ENCODE peak calls at places on chromosomes 4 and X, in four cellular contexts. Y is left lung, N is foreskin keratinocyte, I is A549. U is an unnamed sample.

GRCh38 chrX:110944323-110944761 is 148.7 kb upstream of the CHRDL1 start:
- DNase-seq in N (no peak), Y (no peak), I (no peak), U (no peak)

GRCh38 chr4:15659768-15660394 is 4.7 kb upstream of the FBXL5 start:
- DNase-seq in I (no peak), N (peak; percentile 56), Y (no peak), U (no peak)

GRCh38 chrX:115892787-115893671 is 277.5 kb upstream of the AGTR2 start:
- DNase-seq in N (no peak), Y (peak; percentile 44), I (no peak), U (peak; percentile 15)

GRCh38 chr4:184011810-184012209 is 106.7 kb downstream of the STOX2 start:
- DNase-seq in I (no peak), N (no peak), Y (no peak), U (no peak)

GRCh38 chr4:111813565-111814140 is 331.6 kb upstream of the FAM241A start:
- DNase-seq in I (no peak), N (no peak), Y (no peak), U (no peak)

GRCh38 chr4:108425988-108426387 is 194.4 kb upstream of the RPL34 start:
- DNase-seq in I (no peak), Y (no peak), N (peak; percentile 56), U (no peak)

GRCh38 chr4:163598489-163598888 is 104.0 kb downstream of the TMA16 start:
- DNase-seq in I (no peak), Y (no peak), N (no peak), U (no peak)

GRCh38 chrX:151513472-151513871 is 50.0 kb upstream of the PASD1 start:
- DNase-seq in I (no peak), Y (no peak), N (no peak), U (no peak)

GRCh38 chrX:10484683-10485247 is 135.6 kb downstream of the MID1 start:
- DNase-seq in Y (no peak), I (no peak), N (peak; percentile 88), U (no peak)

GRCh38 chr4:97104006-97104405 is 1039.3 kb downstream of the STPG2 start:
- DNase-seq in Y (no peak), N (peak; percentile 82), I (no peak), U (no peak)

GRCh38 chrX:154738013-154738738 is 12.7 kb downstream of the GAB3 start:
- DNase-seq in N (peak; percentile 43), I (no peak), Y (no peak), U (peak; percentile 84)

GRCh38 chr4:70670332-70671014 is 4.2 kb upstream of the JCHAIN start:
- DNase-seq in Y (no peak), I (no peak), N (peak; percentile 36), U (no peak)

GRCh38 chr4:7190278-7190594 is 2.1 kb upstream of the SORCS2 start:
- DNase-seq in N (no peak), I (no peak), Y (no peak), U (no peak)

GRCh38 chrX:24547961-24548360 is 82.9 kb downstream of the PDK3 start:
- DNase-seq in N (no peak), Y (no peak), I (no peak), U (no peak)

GRCh38 chr4:22515145-22515887 is 550 bp downstream of the ADGRA3 start:
- DNase-seq in Y (peak; percentile 63), N (peak; percentile 73), I (peak; percentile 74), U (peak; percentile 83)

GRCh38 chr4:183478926-183479325 is 25.9 kb upstream of the ING2 start:
- DNase-seq in N (no peak), I (no peak), Y (no peak), U (no peak)

GRCh38 chr4:141140271-141141205 is 7.3 kb upstream of the RNF150 start:
- DNase-seq in Y (no peak), N (no peak), I (no peak), U (no peak)

GRCh38 chr4:144310535-144310934 is 170.0 kb upstream of the GYPA start:
- DNase-seq in Y (no peak), N (no peak), I (no peak), U (no peak)

GRCh38 chrX:42085836-42086235 is 162.5 kb upstream of the CASK start:
- DNase-seq in Y (no peak), I (no peak), N (peak; percentile 23), U (no peak)

GRCh38 chr4:80220711-80221110 is 23.4 kb downstream of the PRDM8 start:
- DNase-seq in I (no peak), Y (no peak), N (no peak), U (no peak)

GRCh38 chr4:80225628-80226027 is 28.3 kb downstream of the PRDM8 start:
- DNase-seq in Y (no peak), I (no peak), N (peak; percentile 75), U (no peak)

GRCh38 chr4:80216100-80216761 is 18.9 kb downstream of the PRDM8 start:
- DNase-seq in I (no peak), N (no peak), Y (no peak), U (no peak)

GRCh38 chr4:80219301-80220025 is 22.2 kb downstream of the PRDM8 start:
- DNase-seq in N (no peak), Y (no peak), I (no peak), U (peak; percentile 69)

GRCh38 chr4:80221161-80221560 is 23.9 kb downstream of the PRDM8 start:
- DNase-seq in Y (no peak), N (no peak), I (no peak), U (peak; percentile 57)
- TF ChIP-seq CTCF in Y (no peak), N (peak; percentile 74), I (peak; percentile 46), U (peak; percentile 45)

DNA sequence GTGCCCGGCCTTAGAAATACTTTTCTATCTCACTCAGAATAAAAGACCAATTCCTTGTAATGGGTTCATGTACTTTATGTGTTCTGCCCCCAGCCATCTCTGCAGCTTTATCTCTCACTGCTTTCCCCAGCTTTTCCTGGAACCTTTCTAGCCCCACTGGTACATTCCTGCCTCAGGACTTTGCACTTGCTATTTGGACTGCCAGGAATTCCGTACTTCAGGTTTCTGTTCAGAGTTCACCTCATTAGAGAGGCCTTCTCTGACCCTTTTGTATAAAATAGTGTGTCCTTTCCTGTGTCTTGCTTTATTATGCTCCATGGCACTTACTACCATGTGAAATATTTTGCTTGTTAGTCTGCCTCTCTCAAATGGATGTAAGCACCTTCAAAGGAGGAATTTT is 112.5 kb downstream of the PDLIM5 start:
- DNase-seq in Y (no peak), N (no peak), I (no peak), U (no peak)
- H3K4me1 ChIP-seq in Y (peaks cover 13% of the 10 kb centered on the region), N (peaks cover 14% of the 10 kb centered on the region), I (peaks cover 38% of the 10 kb centered on the region), U (peaks cover 28% of the 10 kb centered on the region)

DNA sequence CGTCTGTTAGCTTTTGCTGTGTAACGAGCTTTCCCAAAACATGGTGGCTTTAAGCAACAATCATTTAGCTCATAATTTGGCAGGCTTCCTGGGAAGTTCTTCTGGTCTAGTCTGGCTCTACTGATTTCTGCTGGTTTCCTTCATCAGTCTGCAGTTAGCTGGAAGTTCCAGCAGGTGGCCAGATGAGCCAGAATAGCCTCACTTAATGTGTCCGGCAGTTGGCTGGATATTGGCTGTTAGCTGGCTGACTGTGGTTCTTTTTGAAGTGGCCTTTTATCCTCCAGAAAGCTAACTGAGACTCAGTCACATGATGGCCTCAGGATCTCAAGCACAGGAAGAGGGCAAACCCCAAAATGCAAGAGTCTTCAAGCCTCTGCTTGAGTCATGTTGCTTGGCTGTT is 34.9 kb downstream of the FTHL17 start:
- DNase-seq in Y (peak; percentile 46), I (peak; percentile 10), N (peak; percentile 32), U (peak; percentile 64)
- TF ChIP-seq CTCF in Y (peak; percentile 54), I (peak; percentile 24), N (peak; percentile 58), U (peak; percentile 61)

GRCh38 chr4:152528060-152528459 is 7.8 kb downstream of the FBXW7 start:
- DNase-seq in N (no peak), I (no peak), Y (no peak), U (no peak)
- H3K4me1 ChIP-seq in N (peaks cover 19% of the 10 kb centered on the region), I (peaks cover 7% of the 10 kb centered on the region), Y (peaks cover 25% of the 10 kb centered on the region), U (peaks cover 55% of the 10 kb centered on the region)

GRCh38 chrX:4238916-4239315 is 525.5 kb upstream of the PRKX start:
- DNase-seq in I (no peak), N (no peak), Y (no peak), U (no peak)

GRCh38 chrX:4240541-4241194 is 527.2 kb upstream of the PRKX start:
- DNase-seq in I (no peak), N (no peak), Y (no peak), U (no peak)

GRCh38 chrX:4249401-4249800 is 536.0 kb upstream of the PRKX start:
- DNase-seq in Y (no peak), N (no peak), I (no peak), U (no peak)

GRCh38 chrX:4239650-4240540 is 526.4 kb upstream of the PRKX start:
- DNase-seq in Y (no peak), N (no peak), I (no peak), U (no peak)

DNA sequence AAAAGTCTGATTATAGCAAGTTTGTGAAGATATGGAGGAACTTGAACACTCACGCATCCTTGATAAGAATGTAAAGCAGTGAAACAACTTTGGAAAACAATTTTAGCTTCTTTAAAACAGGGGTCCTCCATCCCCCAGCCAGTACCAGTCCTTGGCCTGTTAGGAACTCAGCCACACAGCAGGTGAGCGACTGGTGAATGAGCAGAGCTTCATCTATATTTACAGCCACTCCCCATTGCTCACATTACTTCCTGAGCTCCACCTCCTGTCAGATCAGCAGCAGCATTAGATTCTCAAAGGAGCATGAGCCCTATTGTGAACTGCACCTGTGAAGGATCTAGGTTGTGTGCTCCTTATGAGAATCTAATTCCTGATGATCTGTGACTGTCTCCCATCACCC is 530.3 kb upstream of the PRKX start:
- DNase-seq in N (no peak), I (no peak), Y (no peak), U (no peak)
- TF ChIP-seq CTCF in N (no peak), I (no peak), Y (no peak), U (no peak)

GRCh38 chr4:54076673-54077072 is 12.3 kb upstream of the CHIC2 start:
- DNase-seq in Y (no peak), I (no peak), N (peak; percentile 48), U (no peak)
- H3K4me1 ChIP-seq in Y (no peaks in the 10 kb centered on the region), I (peaks cover 22% of the 10 kb centered on the region), N (peaks cover 29% of the 10 kb centered on the region), U (no peaks in the 10 kb centered on the region)

DNA sequence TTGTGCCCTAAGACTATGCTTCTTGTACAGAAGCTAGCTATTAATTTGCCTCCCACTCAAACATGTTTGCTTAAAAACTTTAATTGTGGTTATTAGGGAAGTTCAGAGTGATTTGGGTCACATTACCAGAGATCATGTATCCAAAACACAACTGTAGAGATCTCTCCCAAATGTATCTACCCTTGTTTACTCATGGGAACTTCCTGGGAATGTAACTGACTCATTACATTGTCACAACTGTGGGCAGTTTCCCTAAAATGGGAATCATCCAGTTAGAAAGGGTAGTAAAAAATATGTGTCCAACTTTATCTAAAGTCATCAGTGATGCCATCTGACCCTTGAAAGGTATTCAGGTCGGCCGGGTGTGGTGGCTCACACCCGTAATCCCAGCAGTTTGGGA is 40.3 kb upstream of the GLRA3 start:
- DNase-seq in Y (no peak), I (no peak), N (no peak), U (no peak)
- TF ChIP-seq CTCF in Y (no peak), I (no peak), N (no peak), U (no peak)